ENCODE peak calls at places on chromosome 18, in nine cellular contexts. K, M, G, B, N, H, I, T and L are unnamed samples.

GRCh38 chr18:8329186-8329771 is 280.0 kb upstream of the RAB12 start:
- DNase-seq in I (no peak), K (peak; percentile 42), M (no peak), G (peak; percentile 72), H (no peak), T (no peak), B (no peak), N (no peak), L (no peak)

GRCh38 chr18:41537666-41538065 is 417.4 kb upstream of the PIK3C3 start:
- DNase-seq in G (no peak), B (no peak), N (no peak), K (no peak), I (no peak), M (no peak), T (no peak), H (no peak), L (no peak)

GRCh38 chr18:10233082-10233875 is 221.2 kb upstream of the APCDD1 start:
- DNase-seq in G (no peak), T (no peak), I (no peak), M (no peak), K (no peak), H (no peak), B (no peak), N (no peak), L (no peak)

GRCh38 chr18:31499157-31499524 is 1.2 kb downstream of the DSG2 start:
- DNase-seq in G (no peak), N (no peak), B (no peak), H (no peak), M (no peak), T (no peak), K (no peak), I (no peak), L (no peak)

GRCh38 chr18:61854578-61854977 is 38.2 kb downstream of the RNF152 start:
- DNase-seq in B (no peak), K (peak; percentile 33), I (no peak), M (no peak), N (no peak), H (no peak), G (peak; percentile 80), T (no peak), L (no peak)

GRCh38 chr18:64331419-64331818 is 182.5 kb upstream of the LINC00305 start:
- DNase-seq in M (no peak), T (no peak), N (no peak), K (no peak), G (no peak), B (no peak), H (no peak), I (no peak), L (no peak)

GRCh38 chr18:23822590-23823385 is 133.5 kb downstream of the LAMA3 start:
- DNase-seq in T (no peak), G (peak; percentile 49), I (no peak), N (no peak), H (no peak), B (no peak), K (no peak), M (no peak), L (no peak)

GRCh38 chr18:50578030-50578429 is 18.1 kb downstream of the MAPK4 start:
- DNase-seq in M (no peak), B (no peak), G (no peak), N (no peak), I (no peak), K (no peak), H (no peak), T (no peak), L (no peak)

GRCh38 chr18:40769786-40770185 is 1185.2 kb upstream of the PIK3C3 start:
- DNase-seq in N (no peak), I (no peak), B (no peak), T (no peak), H (no peak), G (peak; percentile 12), K (no peak), M (no peak), L (no peak)

GRCh38 chr18:68839701-68840100 is 41.8 kb downstream of the CCDC102B start:
- DNase-seq in N (no peak), I (no peak), K (no peak), B (no peak), G (peak; percentile 46), T (no peak), M (no peak), H (no peak), L (no peak)

GRCh38 chr18:41767960-41768359 is 187.1 kb upstream of the PIK3C3 start:
- DNase-seq in H (peak; percentile 21), G (peak; percentile 65), T (no peak), N (no peak), B (peak; percentile 29), K (peak; percentile 4), I (no peak), M (no peak), L (no peak)

GRCh38 chr18:79613186-79613931 is 66.2 kb upstream of the CTDP1 start:
- DNase-seq in I (peak; percentile 65), N (peak; percentile 1), M (no peak), H (no peak), B (no peak), G (no peak), K (no peak), T (peak; percentile 19), L (peak; percentile 56)

GRCh38 chr18:11398625-11399024 is 210.8 kb upstream of the SLC35G4 start:
- DNase-seq in M (no peak), T (no peak), G (no peak), K (no peak), N (no peak), B (no peak), I (no peak), H (no peak), L (no peak)

GRCh38 chr18:43160509-43160908 is 45.0 kb upstream of the RIT2 start:
- DNase-seq in M (no peak), T (no peak), H (no peak), G (peak; percentile 82), B (no peak), K (no peak), N (no peak), I (no peak), L (no peak)

GRCh38 chr18:67639872-67640271 is 123.4 kb upstream of the DSEL start:
- DNase-seq in I (no peak), B (no peak), G (peak; percentile 26), H (no peak), K (no peak), M (no peak), N (no peak), T (no peak), L (no peak)

GRCh38 chr18:21341141-21341540 is 99.1 kb downstream of the GREB1L start:
- DNase-seq in M (no peak), N (no peak), T (no peak), H (no peak), I (no peak), K (no peak), B (no peak), G (no peak), L (no peak)

GRCh38 chr18:58025205-58025604 is 18.8 kb upstream of the NEDD4L start:
- DNase-seq in H (no peak), B (no peak), I (no peak), M (no peak), T (no peak), G (no peak), K (no peak), N (no peak), L (no peak)

GRCh38 chr18:45978084-45978483 is 11.0 kb upstream of the EPG5 start:
- DNase-seq in G (no peak), N (peak; percentile 65), M (no peak), T (no peak), K (no peak), I (no peak), H (no peak), B (no peak), L (no peak)

GRCh38 chr18:3453540-3454364 is 3.8 kb downstream of the TGIF1 start:
- DNase-seq in N (peak; percentile 46), G (peak; percentile 97), I (no peak), M (no peak), K (peak; percentile 92), H (no peak), B (peak; percentile 77), T (peak; percentile 71), L (peak; percentile 67)

GRCh38 chr18:48974304-48975220 is 23.8 kb upstream of the SMAD7 start:
- DNase-seq in M (no peak), K (no peak), I (no peak), B (peak; percentile 63), H (no peak), N (peak; percentile 43), G (no peak), T (no peak), L (no peak)
- TF ChIP-seq CTCF in M (no peak), K (no peak), I (no peak), B (peak; percentile 14), H (no peak), N (no peak), G (no peak), T (no peak), L (no peak)

GRCh38 chr18:47175895-47176575 is at the start of gene IER3IP1:
- DNase-seq in N (peak; percentile 92), B (peak; percentile 93), G (peak; percentile 96), M (peak; percentile 96), I (peak; percentile 94), K (peak; percentile 78), T (peak; percentile 92), H (peak; percentile 91), L (peak; percentile 95)
- TF ChIP-seq CTCF in N (peak; percentile 29), B (peak; percentile 8), G (peak; percentile 29), M (peak; percentile 30), I (peak; percentile 47), K (no peak), T (peak; percentile 24), H (no peak), L (peak; percentile 9)

GRCh38 chr18:28995319-28995718 is 818.4 kb upstream of the CDH2 start:
- DNase-seq in M (no peak), I (no peak), H (no peak), G (peak; percentile 9), B (no peak), N (no peak), K (no peak), T (no peak), L (no peak)
- TF ChIP-seq CTCF in M (peak; percentile 43), I (peak; percentile 23), H (no peak), G (peak; percentile 20), B (peak; percentile 18), N (no peak), K (peak; percentile 45), T (no peak), L (no peak)

GRCh38 chr18:48342588-48342987 is 66.6 kb downstream of the ZBTB7C start:
- DNase-seq in K (no peak), B (no peak), G (no peak), T (peak; percentile 47), N (no peak), M (no peak), I (no peak), H (no peak), L (no peak)

GRCh38 chr18:48342125-48342524 is 67.1 kb downstream of the ZBTB7C start:
- DNase-seq in K (no peak), B (peak; percentile 34), H (no peak), N (peak; percentile 11), M (no peak), I (no peak), G (no peak), T (no peak), L (no peak)

GRCh38 chr18:48348739-48349138 is 60.4 kb downstream of the ZBTB7C start:
- DNase-seq in G (no peak), K (no peak), I (no peak), B (no peak), T (no peak), M (no peak), N (no peak), H (no peak), L (no peak)

GRCh38 chr18:48347756-48348326 is 61.3 kb downstream of the ZBTB7C start:
- DNase-seq in K (no peak), M (no peak), T (no peak), B (no peak), H (no peak), G (no peak), I (no peak), N (no peak), L (no peak)

GRCh38 chr18:48345596-48345995 is 63.6 kb downstream of the ZBTB7C start:
- DNase-seq in I (no peak), B (no peak), H (no peak), N (peak; percentile 24), G (peak; percentile 28), T (no peak), K (no peak), M (no peak), L (no peak)
- TF ChIP-seq CTCF in I (peak; percentile 22), B (peak; percentile 29), H (no peak), N (peak; percentile 33), G (peak; percentile 53), T (peak; percentile 12), K (peak; percentile 39), M (peak; percentile 53), L (peak; percentile 28)